ENCODE peak calls at places on chromosome 18, in ten cellular contexts. H, J, B, P, G, F, V, N, Q and U are unnamed samples.
A peak's percentile ranks its signal among the peaks of the same experiment; 100 is the strongest.

GRCh38 chr18:61943175-61943964 is 50.6 kb upstream of the RNF152 start:
- DNase-seq in G (no peak), Q (no peak), V (no peak), B (no peak), N (no peak), F (peak; percentile 31), J (no peak), P (no peak), H (no peak), U (no peak)

GRCh38 chr18:48161911-48162698 is 231.6 kb upstream of the SMAD2 start:
- DNase-seq in N (no peak), G (no peak), B (no peak), F (no peak), H (no peak), V (peak; percentile 21), Q (no peak), J (peak; percentile 72), P (no peak), U (no peak)

GRCh38 chr18:32734442-32734841 is 38.4 kb downstream of the KLHL14 start:
- DNase-seq in F (no peak), N (no peak), J (no peak), P (no peak), Q (no peak), G (no peak), B (no peak), H (no peak), V (no peak), U (no peak)

GRCh38 chr18:59051470-59052165 is 88.1 kb upstream of the SEC11C start:
- DNase-seq in N (no peak), G (no peak), V (no peak), P (no peak), F (no peak), J (no peak), Q (no peak), B (no peak), H (no peak), U (peak; percentile 47)

GRCh38 chr18:11750171-11750570 is 61.1 kb downstream of the GNAL start:
- DNase-seq in J (no peak), P (no peak), B (no peak), N (no peak), F (no peak), G (no peak), H (no peak), Q (no peak), V (no peak), U (no peak)

GRCh38 chr18:48615566-48616401 is 77.0 kb downstream of the CTIF start:
- DNase-seq in V (no peak), G (no peak), P (no peak), H (no peak), B (peak; percentile 54), Q (no peak), F (no peak), J (no peak), N (peak; percentile 56), U (no peak)

GRCh38 chr18:10661333-10661732 is 135.5 kb downstream of the NAPG start:
- DNase-seq in H (peak; percentile 48), J (no peak), V (no peak), P (no peak), G (no peak), N (no peak), B (no peak), F (peak; percentile 30), Q (no peak), U (peak; percentile 71)

GRCh38 chr18:35933982-35934381 is 38.5 kb upstream of the RMP24 start:
- DNase-seq in N (no peak), F (no peak), B (no peak), J (no peak), Q (no peak), G (no peak), V (no peak), P (no peak), H (no peak), U (no peak)

GRCh38 chr18:9292047-9292446 is 42.5 kb upstream of the TWSG1 start:
- DNase-seq in N (no peak), F (no peak), H (no peak), Q (no peak), P (no peak), B (no peak), G (no peak), V (no peak), J (no peak), U (no peak)

GRCh38 chr18:9293948-9294347 is 40.6 kb upstream of the TWSG1 start:
- DNase-seq in P (no peak), V (no peak), F (no peak), H (no peak), B (no peak), Q (no peak), N (no peak), G (no peak), J (no peak), U (no peak)

GRCh38 chr18:9296233-9297006 is 38.2 kb upstream of the TWSG1 start:
- DNase-seq in N (no peak), F (peak; percentile 18), J (no peak), Q (no peak), V (no peak), P (no peak), G (no peak), H (no peak), B (no peak), U (no peak)

GRCh38 chr18:9297007-9297393 is 37.6 kb upstream of the TWSG1 start:
- DNase-seq in H (no peak), Q (no peak), J (no peak), V (no peak), B (no peak), N (no peak), F (no peak), P (no peak), G (no peak), U (no peak)
- H3K9me3 ChIP-seq in H (no peaks in the 10 kb centered on the region), Q (no peaks in the 10 kb centered on the region), J (peaks cover 2% of the 10 kb centered on the region), V (peaks cover 6% of the 10 kb centered on the region), B (peaks cover 13% of the 10 kb centered on the region), N (peaks cover 17% of the 10 kb centered on the region), F (peaks cover 12% of the 10 kb centered on the region), P (no peaks in the 10 kb centered on the region), G (peaks cover 33% of the 10 kb centered on the region), U (no peaks in the 10 kb centered on the region)

GRCh38 chr18:13539050-13539449 is 187.3 kb downstream of the FAM210A start:
- DNase-seq in F (no peak), V (no peak), P (no peak), H (no peak), N (no peak), Q (no peak), G (no peak), J (no peak), B (no peak), U (no peak)
- H3K4me3 ChIP-seq in F (no peak overlapping the region), V (no peak overlapping the region), P (no peak overlapping the region), H (no peak overlapping the region), N (no peak overlapping the region), Q (no peak overlapping the region), G (no peak overlapping the region), J (no peak overlapping the region), B (no peak overlapping the region), U (no peak overlapping the region)

GRCh38 chr18:56165601-56166355 is 472.6 kb downstream of the TXNL1 start:
- DNase-seq in F (no peak), G (no peak), N (no peak), P (no peak), B (no peak), Q (no peak), J (no peak), V (no peak), H (no peak), U (no peak)

GRCh38 chr18:56166914-56167313 is 471.5 kb downstream of the TXNL1 start:
- DNase-seq in B (no peak), Q (no peak), V (no peak), G (no peak), H (no peak), J (no peak), N (no peak), F (no peak), P (no peak), U (no peak)

GRCh38 chr18:56171854-56172253 is 466.5 kb downstream of the TXNL1 start:
- DNase-seq in V (no peak), J (no peak), N (no peak), G (no peak), P (no peak), H (no peak), F (no peak), B (no peak), Q (no peak), U (no peak)

GRCh38 chr18:56172527-56172926 is 465.9 kb downstream of the TXNL1 start:
- DNase-seq in G (no peak), B (no peak), F (no peak), Q (no peak), N (no peak), P (no peak), V (no peak), J (no peak), H (no peak), U (no peak)

GRCh38 chr18:56168049-56168781 is 470.2 kb downstream of the TXNL1 start:
- DNase-seq in J (no peak), N (no peak), V (no peak), P (no peak), B (no peak), Q (no peak), H (peak; percentile 86), G (no peak), F (peak; percentile 91), U (peak; percentile 59)
- H3K9me3 ChIP-seq in J (no peaks in the 10 kb centered on the region), N (no peaks in the 10 kb centered on the region), V (no peaks in the 10 kb centered on the region), P (no peaks in the 10 kb centered on the region), B (no peaks in the 10 kb centered on the region), Q (peaks cover 4% of the 10 kb centered on the region), H (no peaks in the 10 kb centered on the region), G (no peaks in the 10 kb centered on the region), F (no peaks in the 10 kb centered on the region), U (no peaks in the 10 kb centered on the region)

GRCh38 chr18:63150942-63151421 is 168.6 kb downstream of the BCL2 start:
- DNase-seq in P (no peak), N (no peak), G (no peak), F (no peak), J (no peak), V (no peak), B (no peak), H (no peak), Q (no peak), U (no peak)

GRCh38 chr18:63154350-63155152 is 165.0 kb downstream of the BCL2 start:
- DNase-seq in J (no peak), B (no peak), G (no peak), V (no peak), H (no peak), P (no peak), N (no peak), F (no peak), Q (no peak), U (no peak)

GRCh38 chr18:63152096-63152495 is 167.5 kb downstream of the BCL2 start:
- DNase-seq in B (no peak), J (no peak), P (no peak), G (no peak), F (no peak), N (no peak), H (no peak), Q (no peak), V (no peak), U (no peak)

GRCh38 chr18:63150326-63150725 is 169.2 kb downstream of the BCL2 start:
- DNase-seq in N (no peak), Q (no peak), V (no peak), P (no peak), G (no peak), H (no peak), B (no peak), J (no peak), F (no peak), U (no peak)

DNA sequence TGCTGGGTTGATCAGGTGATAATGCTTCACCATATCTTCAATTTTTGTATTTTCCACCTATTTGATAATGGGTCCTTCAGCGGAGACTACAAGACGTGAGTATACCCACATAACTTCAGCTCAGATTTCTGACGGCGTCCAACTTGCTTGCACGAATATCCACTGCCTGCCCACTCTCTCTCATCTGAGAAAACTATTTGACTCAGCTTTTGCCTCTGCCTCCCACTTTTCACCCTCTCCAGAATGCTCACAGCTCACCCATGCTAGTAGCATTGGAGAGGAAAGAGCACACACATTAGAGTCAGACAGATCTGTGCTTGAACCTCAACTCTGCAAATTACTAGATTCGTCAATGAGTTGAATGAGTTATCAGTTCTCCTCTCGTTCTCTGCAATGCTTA is 166.8 kb downstream of the BCL2 start:
- DNase-seq in G (no peak), F (no peak), B (no peak), H (no peak), N (no peak), J (no peak), Q (no peak), V (no peak), P (no peak), U (no peak)
- H3K4me3 ChIP-seq in G (no peak overlapping the region), F (no peak overlapping the region), B (no peak overlapping the region), H (no peak overlapping the region), N (no peak overlapping the region), J (no peak overlapping the region), Q (peak overlapping the region; percentile 7), V (no peak overlapping the region), P (no peak overlapping the region), U (no peak overlapping the region)